ENCODE peak calls at places on chromosomes 3 and 15, in eight cellular contexts. X is upper lobe of right lung; Y is neural progenitor cell; J is hepatocyte; D is PC-9; T is H9; R is tibial nerve; Q is CD8-positive, alpha-beta T cell. H is an unnamed sample. For H3K4me1, the result is how much of the 10 kb centered on the place peaks cover.

GRCh38 chr3:57974796-57975388 is 33.3 kb upstream of the FLNB start:
- DNase-seq in X (no peak), Y (no peak), J (peak), D (peak), T (no peak), R (no peak), Q (no peak), H (peak)

GRCh38 chr15:59543721-59544547 is 67.6 kb upstream of the GCNT3 start:
- DNase-seq in X (no peak), Y (no peak), J (no peak), D (no peak), T (no peak), R (no peak), Q (no peak), H (no peak)

GRCh38 chr15:67138946-67139855 is 73.8 kb downstream of the SMAD3 start:
- DNase-seq in X (no peak), Y (no peak), J (no peak), D (no peak), T (no peak), R (no peak), Q (no peak), H (no peak)

GRCh38 chr15:100043069-100043641 is 298.6 kb downstream of the ADAMTS17 start:
- DNase-seq in X (no peak), Y (no peak), J (peak), D (peak), T (no peak), R (no peak), Q (no peak), H (peak)

GRCh38 chr3:183008303-183008702 is 28.0 kb upstream of the DCUN1D1 start:
- DNase-seq in X (no peak), Y (no peak), J (no peak), D (no peak), T (no peak), R (no peak), Q (no peak), H (peak)

GRCh38 chr3:161389445-161390036 is 18.2 kb upstream of the SPTSSB start:
- DNase-seq in X (no peak), Y (no peak), J (no peak), D (no peak), T (no peak), R (no peak), Q (no peak), H (no peak)

GRCh38 chr15:37794947-37795346 is 139.5 kb upstream of the TMCO5A start:
- DNase-seq in X (no peak), Y (no peak), J (no peak), D (no peak), T (no peak), R (no peak), Q (no peak), H (no peak)

GRCh38 chr3:74906181-74906580 is 291.7 kb upstream of the CNTN3 start:
- DNase-seq in X (no peak), Y (no peak), J (no peak), D (no peak), T (no peak), R (no peak), Q (no peak), H (no peak)

GRCh38 chr15:80160570-80161156 is 7.9 kb downstream of the FAH start:
- DNase-seq in X (peak), Y (no peak), J (peak), D (peak), T (no peak), R (peak), Q (no peak), H (no peak)

GRCh38 chr15:63985221-63986184 is 60.8 kb downstream of the DAPK2 start:
- DNase-seq in X (peak), Y (no peak), J (no peak), D (no peak), T (no peak), R (no peak), Q (no peak), H (no peak)

GRCh38 chr3:126990024-126990700 is 7.2 kb downstream of the PLXNA1 start:
- DNase-seq in X (no peak), Y (no peak), J (no peak), D (no peak), T (no peak), R (no peak), Q (peak), H (no peak)

GRCh38 chr3:4582634-4583033 is 89.5 kb downstream of the ITPR1 start:
- DNase-seq in X (no peak), Y (no peak), J (no peak), D (no peak), T (no peak), R (no peak), Q (no peak), H (peak)
- H3K4me1 ChIP-seq in X (under half), Y (under half), J (under half), D (under half), T (under half), R (under half), Q (under half), H (under half)

DNA sequence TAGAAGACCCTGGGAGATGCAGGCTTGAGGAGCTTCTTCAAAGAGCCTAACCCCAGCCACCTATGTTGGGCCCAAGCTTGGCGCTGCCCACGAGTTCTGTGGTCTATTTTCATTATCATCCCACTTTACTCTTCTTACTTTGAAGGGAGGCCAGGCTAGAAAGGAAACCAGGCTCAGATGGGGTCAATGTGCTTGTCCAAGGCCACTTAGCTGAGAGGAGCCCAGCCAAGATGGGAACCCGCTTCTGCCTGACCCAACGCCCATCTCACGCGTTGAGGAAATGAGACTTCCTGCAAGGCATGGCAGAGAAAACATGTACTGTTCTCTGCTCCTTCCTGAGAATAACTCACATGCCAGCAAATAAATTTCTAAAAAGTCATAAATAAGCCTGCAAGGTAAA is 486.3 kb upstream of the PROK2 start:
- DNase-seq in X (no peak), Y (no peak), J (no peak), D (no peak), T (no peak), R (peak), Q (no peak), H (no peak)
- H3K4me1 ChIP-seq in X (half or more), Y (under half), J (under half), D (under half), T (under half), R (half or more), Q (under half), H (half or more)

GRCh38 chr15:41285285-41285684 is 47.1 kb downstream of the OIP5 start:
- DNase-seq in X (no peak), Y (peak), J (no peak), D (no peak), T (peak), R (no peak), Q (no peak), H (no peak)

GRCh38 chr15:41291065-41291631 is 41.2 kb downstream of the OIP5 start:
- DNase-seq in X (peak), Y (no peak), J (no peak), D (no peak), T (no peak), R (no peak), Q (no peak), H (no peak)

GRCh38 chr15:41286665-41287333 is 45.6 kb downstream of the OIP5 start:
- DNase-seq in X (no peak), Y (no peak), J (no peak), D (no peak), T (no peak), R (no peak), Q (no peak), H (no peak)

GRCh38 chr15:41289953-41290352 is 42.4 kb downstream of the OIP5 start:
- DNase-seq in X (no peak), Y (no peak), J (no peak), D (no peak), T (no peak), R (no peak), Q (no peak), H (no peak)

GRCh38 chr15:41288464-41288863 is 43.9 kb downstream of the OIP5 start:
- DNase-seq in X (no peak), Y (no peak), J (no peak), D (no peak), T (no peak), R (no peak), Q (no peak), H (no peak)
- H3K4me1 ChIP-seq in X (under half), Y (under half), J (under half), D (under half), T (under half), R (under half), Q (under half), H (under half)

GRCh38 chr3:8486945-8487344 is 14.7 kb upstream of the LMCD1 start:
- DNase-seq in X (no peak), Y (no peak), J (peak), D (no peak), T (no peak), R (no peak), Q (no peak), H (no peak)
- H3K4me1 ChIP-seq in X (under half), Y (under half), J (under half), D (under half), T (under half), R (half or more), Q (under half), H (half or more)

DNA sequence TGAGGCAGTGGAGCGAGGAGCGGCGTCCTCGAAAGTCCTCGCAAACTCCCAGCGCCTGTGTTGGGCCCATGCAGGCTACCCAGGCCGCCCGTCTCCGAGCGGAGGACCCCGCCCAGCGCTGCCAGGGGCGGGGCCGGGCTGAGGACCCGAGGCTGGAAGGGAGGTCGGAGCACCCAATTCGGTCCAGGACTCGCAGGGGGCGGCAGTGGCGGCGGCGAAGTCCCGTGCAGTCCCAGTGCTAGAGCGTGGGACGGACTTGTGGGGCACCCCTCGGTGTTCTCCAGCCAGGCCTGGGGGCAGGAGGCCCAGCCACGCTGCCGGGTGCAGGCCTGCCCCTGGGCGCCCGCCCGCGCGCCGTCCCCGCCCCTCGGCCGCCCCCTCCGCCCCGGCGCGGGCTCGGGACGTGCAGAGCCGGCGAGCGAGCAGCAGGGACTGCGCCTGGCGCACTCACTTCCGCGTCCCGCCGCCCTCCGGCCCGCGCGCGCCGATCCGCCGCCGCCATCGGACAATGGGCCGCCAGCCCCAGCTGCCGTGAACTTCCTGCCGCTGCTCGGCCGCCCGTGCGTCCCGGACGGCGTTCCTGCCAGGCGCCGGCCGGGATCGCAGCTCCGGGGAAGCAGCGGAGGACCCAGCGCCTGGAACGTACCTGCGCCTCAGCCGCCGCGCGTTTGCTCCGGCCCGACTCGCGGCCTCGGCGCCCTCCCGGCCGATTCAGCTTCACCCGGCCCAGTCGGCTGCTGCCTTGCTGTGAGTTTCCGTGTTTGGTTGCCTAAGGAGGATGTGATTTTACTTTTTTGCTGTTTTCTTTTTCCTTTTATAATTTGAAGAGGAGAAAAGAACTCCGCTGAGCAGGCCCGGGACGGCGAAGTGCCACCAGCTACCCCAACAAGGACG is 596 bp upstream of the LIMD1 start:
- DNase-seq in X (peak), Y (peak), J (peak), D (peak), T (peak), R (peak), Q (peak), H (peak)
- H3K4me1 ChIP-seq in X (under half), Y (under half), J (under half), D (under half), T (under half), R (half or more), Q (half or more), H (under half)

H was measured in SJSA1.